ENCODE peak calls at places on chromosomes 4 and X, in four cellular contexts. D, X, N and K are unnamed samples.

GRCh38 chr4:147326581-147326980 is 154.3 kb upstream of the EDNRA start:
- DNase-seq in D (no peak), X (no peak), N (no peak), K (no peak)

GRCh38 chrX:48697182-48697727 is 721 bp downstream of the SUV39H1 start:
- DNase-seq in D (no peak), X (peak), N (no peak), K (no peak)

GRCh38 chr4:2593003-2593402 is 56.6 kb downstream of the FAM193A start:
- DNase-seq in D (no peak), X (no peak), N (no peak), K (no peak)

GRCh38 chr4:99202536-99202935 is 16.5 kb downstream of the ADH6 start:
- DNase-seq in D (no peak), X (no peak), N (no peak), K (no peak)

GRCh38 chr4:62018537-62018936 is 818.4 kb downstream of the ADGRL3 start:
- DNase-seq in D (no peak), X (no peak), N (no peak), K (no peak)

GRCh38 chr4:55609393-55609821 is 17.4 kb upstream of the PDCL2 start:
- DNase-seq in D (no peak), X (no peak), N (no peak), K (no peak)

GRCh38 chr4:113810906-113811305 is 49.4 kb upstream of the CAMK2D start:
- DNase-seq in D (no peak), X (no peak), N (no peak), K (no peak)

GRCh38 chr4:105127154-105127445 is 19.6 kb upstream of the TET2 start:
- DNase-seq in D (no peak), X (no peak), N (no peak), K (no peak)

GRCh38 chrX:70012756-70013155 is 37.0 kb downstream of the AWAT2 start:
- DNase-seq in D (no peak), X (no peak), N (no peak), K (no peak)